ENCODE peak calls at places on chromosomes 5 and 9, in four cellular contexts. P is K562, E is hepatocyte, S is OCI-M1. H is an unnamed sample.

GRCh38 chr9:124551472-124552339 is 44.5 kb upstream of the NR5A1 start:
- DNase-seq in P (peak; percentile 38), E (peak; percentile 72), S (peak; percentile 70), H (peak; percentile 76)

GRCh38 chr5:137374110-137374853 is 124.8 kb downstream of the SPOCK1 start:
- DNase-seq in P (no peak), E (peak; percentile 11), S (no peak), H (no peak)

GRCh38 chr5:10592598-10592997 is 28.7 kb downstream of the ANKRD33B start:
- DNase-seq in P (no peak), E (no peak), S (peak; percentile 45), H (no peak)

GRCh38 chr5:176361437-176362097 is at the start of gene KIAA1191:
- DNase-seq in P (peak; percentile 92), E (peak; percentile 96), S (peak; percentile 94), H (peak; percentile 92)

GRCh38 chr5:172113036-172113435 is 75.0 kb downstream of the STK10 start:
- DNase-seq in P (no peak), E (no peak), S (peak; percentile 7), H (no peak)

GRCh38 chr9:16743375-16743774 is 127.1 kb downstream of the BNC2 start:
- DNase-seq in P (no peak), E (no peak), S (no peak), H (no peak)

GRCh38 chr5:73218552-73219171 is 45.7 kb downstream of the TMEM174 start:
- DNase-seq in P (no peak), E (peak; percentile 42), S (peak; percentile 18), H (no peak)

GRCh38 chr5:90866333-90866732 is 307.7 kb downstream of the ADGRV1 start:
- DNase-seq in P (peak; percentile 31), E (no peak), S (peak; percentile 60), H (no peak)

GRCh38 chr9:99264070-99264469 is 42.0 kb downstream of the SEC61B start:
- DNase-seq in P (peak; percentile 19), E (no peak), S (peak; percentile 10), H (peak; percentile 44)

GRCh38 chr5:142201471-142201887 is 92.9 kb downstream of the NDFIP1 start:
- DNase-seq in P (no peak), E (no peak), S (no peak), H (no peak)

GRCh38 chr9:77018058-77019009 is 1.1 kb upstream of the FOXB2 start:
- DNase-seq in P (no peak), E (no peak), S (no peak), H (peak; percentile 79)

GRCh38 chr9:74742792-74743389 is 144.8 kb downstream of the TRPM6 start:
- DNase-seq in P (peak; percentile 8), E (peak; percentile 39), S (peak; percentile 63), H (peak; percentile 31)

GRCh38 chr5:173858675-173859121 is 29.5 kb upstream of the CPEB4 start:
- DNase-seq in P (no peak), E (no peak), S (peak; percentile 15), H (no peak)

GRCh38 chr5:540215-541147 is 16.2 kb upstream of the SLC9A3 start:
- DNase-seq in P (no peak), E (no peak), S (no peak), H (no peak)

GRCh38 chr5:67299317-67299716 is 102.7 kb upstream of the CD180 start:
- DNase-seq in P (no peak), E (no peak), S (no peak), H (no peak)

GRCh38 chr9:91179237-91180138 is 182.2 kb downstream of the AUH start:
- DNase-seq in P (no peak), E (no peak), S (no peak), H (no peak)

GRCh38 chr5:131382407-131383395 is 118.8 kb downstream of the CDC42SE2 start:
- DNase-seq in P (peak; percentile 58), E (peak; percentile 59), S (peak; percentile 96), H (peak; percentile 54)

GRCh38 chr9:13817754-13818278 is 496.1 kb downstream of the NFIB start:
- DNase-seq in P (no peak), E (no peak), S (peak; percentile 72), H (no peak)

GRCh38 chr5:40221796-40222195 is 457.9 kb upstream of the PTGER4 start:
- DNase-seq in P (no peak), E (no peak), S (no peak), H (no peak)

GRCh38 chr9:127519301-127520166 is 68.2 kb downstream of the LRSAM1 start:
- DNase-seq in P (no peak), E (peak; percentile 59), S (no peak), H (peak; percentile 68)

GRCh38 chr9:101566904-101567724 is 27.7 kb downstream of the PPP3R2 start:
- DNase-seq in P (peak; percentile 34), E (peak; percentile 29), S (peak; percentile 80), H (no peak)

GRCh38 chr5:15499528-15500325 is at the start of gene FBXL7:
- DNase-seq in P (no peak), E (peak; percentile 87), S (no peak), H (peak; percentile 81)

GRCh38 chr9:92947268-92948031 is at the start of gene FGD3:
- DNase-seq in P (no peak), E (peak; percentile 68), S (no peak), H (peak; percentile 49)

GRCh38 chr5:151683936-151684586 is 2.7 kb downstream of the SPARC start:
- DNase-seq in P (no peak), E (no peak), S (no peak), H (no peak)

H was measured in H9.